ENCODE peak calls at places on chromosome 20, in nine cellular contexts. C is EL; P is activated CD8-positive, alpha-beta memory T cell treated with anti-CD3 and anti-CD28 coated beads for 1 hour; A is NCI-H1092 treated with DMSO at 0.1 percent for 48 hours; N is activated T-helper 1 cell treated with anti-CD3 and anti-CD28 coated beads, Interleukin-2, amount 50 U/mL, for 16 hours; B is iPS DF 19.7; Z is substantia nigra; Y is foreskin fibroblast; Q is brain microvascular endothelial cell. L is an unnamed sample.
A peak's percentile ranks its signal among the peaks of the same experiment; 100 is the strongest.

GRCh38 chr20:7214081-7214740 is 446.7 kb downstream of the BMP2 start:
- DNase-seq in Y (no peak), C (no peak), N (no peak), B (peak; percentile 48), A (no peak), Q (no peak), P (no peak), Z (no peak), L (no peak)

GRCh38 chr20:25259788-25260254 is 11.9 kb downstream of the PYGB start:
- DNase-seq in Y (no peak), Q (no peak), B (no peak), P (no peak), Z (no peak), C (no peak), N (no peak), A (no peak), L (no peak)

GRCh38 chr20:25288291-25289181 is 40.7 kb downstream of the PYGB start:
- DNase-seq in B (no peak), P (no peak), Y (no peak), N (no peak), A (no peak), Q (no peak), C (no peak), Z (no peak), L (no peak)

GRCh38 chr20:33724439-33725094 is 4.5 kb upstream of the PXMP4 start:
- DNase-seq in A (no peak), B (no peak), P (no peak), C (no peak), N (no peak), Y (no peak), Q (no peak), Z (no peak), L (no peak)

GRCh38 chr20:62425281-62426058 is 1.9 kb downstream of the RBBP8NL start:
- DNase-seq in Y (no peak), Q (no peak), A (no peak), N (no peak), P (no peak), C (no peak), B (no peak), Z (no peak), L (no peak)

GRCh38 chr20:4951299-4951698 is 50.0 kb downstream of the SLC23A2 start:
- DNase-seq in Z (peak; percentile 16), Y (peak; percentile 74), P (no peak), B (no peak), Q (peak; percentile 77), N (no peak), A (no peak), C (peak; percentile 71), L (peak; percentile 83)

GRCh38 chr20:2749343-2749950 is 51.0 kb downstream of the CPXM1 start:
- DNase-seq in A (no peak), Z (no peak), Y (no peak), B (no peak), P (no peak), Q (no peak), C (no peak), N (no peak), L (no peak)

GRCh38 chr20:2624190-2624589 is 28.2 kb upstream of the NOP56 start:
- DNase-seq in Q (no peak), Z (no peak), B (no peak), C (no peak), P (no peak), A (no peak), Y (no peak), N (no peak), L (no peak)

GRCh38 chr20:8293791-8294190 is 161.7 kb downstream of the PLCB1 start:
- DNase-seq in Y (no peak), Z (no peak), N (no peak), C (no peak), B (no peak), P (no peak), A (no peak), Q (no peak), L (no peak)

GRCh38 chr20:4949833-4950178 is 51.5 kb downstream of the SLC23A2 start:
- DNase-seq in C (peak; percentile 8), A (no peak), N (no peak), B (no peak), P (no peak), Z (no peak), Y (no peak), Q (no peak), L (no peak)

GRCh38 chr20:16556299-16556698 is 16.9 kb downstream of the KIF16B start:
- DNase-seq in B (no peak), Q (peak; percentile 81), Z (no peak), A (no peak), P (no peak), C (peak; percentile 56), N (no peak), Y (peak; percentile 57), L (no peak)

GRCh38 chr20:41340327-41341055 is at the start of gene LPIN3:
- DNase-seq in C (peak; percentile 92), Y (peak; percentile 93), N (no peak), Z (no peak), B (peak; percentile 63), P (peak; percentile 11), Q (peak; percentile 31), A (no peak), L (no peak)

GRCh38 chr20:48266571-48266970 is 481.3 kb upstream of the SULF2 start:
- DNase-seq in Q (no peak), Y (no peak), N (no peak), C (no peak), P (no peak), B (no peak), A (no peak), Z (no peak), L (no peak)

GRCh38 chr20:36538026-36538764 is 3.1 kb upstream of the MYL9 start:
- DNase-seq in A (no peak), C (no peak), Q (peak; percentile 45), Z (no peak), N (no peak), P (no peak), B (no peak), Y (peak; percentile 42), L (no peak)

GRCh38 chr20:5198651-5198924 is 71.8 kb downstream of the CDS2 start:
- DNase-seq in A (no peak), C (no peak), Z (no peak), Y (no peak), N (no peak), B (no peak), P (no peak), Q (no peak), L (no peak)

GRCh38 chr20:35342154-35342769 is 50.0 kb upstream of the FAM83C start:
- DNase-seq in P (no peak), Q (no peak), B (peak; percentile 9), Z (no peak), A (no peak), N (no peak), C (no peak), Y (no peak), L (no peak)

GRCh38 chr20:26276811-26277210 is 580.2 kb upstream of the ZNF337 start:
- DNase-seq in C (peak; percentile 10), Z (no peak), A (peak; percentile 26), P (no peak), Q (peak; percentile 1), B (no peak), N (no peak), Y (peak; percentile 2), L (no peak)

GRCh38 chr20:38315290-38315966 is 11.5 kb downstream of the BPI start:
- DNase-seq in Y (peak; percentile 34), Z (no peak), C (peak; percentile 46), B (no peak), P (no peak), Q (peak; percentile 59), A (no peak), N (no peak), L (no peak)

GRCh38 chr20:46333136-46333991 is 25.1 kb upstream of the CDH22 start:
- DNase-seq in Z (no peak), C (no peak), Y (no peak), Q (no peak), P (no peak), N (no peak), A (no peak), B (no peak), L (no peak)

GRCh38 chr20:4560667-4561066 is 161.0 kb upstream of the PRND start:
- DNase-seq in Q (no peak), Z (no peak), B (no peak), C (peak; percentile 25), Y (no peak), N (no peak), A (no peak), P (no peak), L (no peak)

GRCh38 chr20:15561707-15562106 is 1011.5 kb downstream of the KIF16B start:
- DNase-seq in Y (no peak), N (no peak), A (no peak), Q (no peak), B (no peak), C (no peak), P (no peak), Z (no peak), L (no peak)